ENCODE peak calls at places on chromosome 11, in nine cellular contexts. N is OCI-LY7, I is PC-3, M is neural progenitor cell, Q is GM23338, B is SK-N-SH, T is GM23248, K is HCT116, H is hepatocyte. D is an unnamed sample. For H4K20me1, the result is how much of the 10 kb centered on the place peaks cover.

GRCh38 chr11:83401506-83402225 is 115.5 kb upstream of the CCDC90B start:
- DNase-seq in H (no peak), K (no peak), I (no peak), B (no peak), M (no peak), Q (no peak), N (no peak), T (no peak), D (no peak)

GRCh38 chr11:45247433-45247832 is 38.7 kb downstream of the SYT13 start:
- DNase-seq in N (no peak), T (peak), M (no peak), H (no peak), B (peak), I (peak), K (no peak), Q (no peak), D (no peak)

GRCh38 chr11:29019960-29020683 is 911.9 kb downstream of the METTL15 start:
- DNase-seq in Q (peak), T (peak), H (peak), I (peak), N (no peak), B (no peak), K (peak), M (peak), D (no peak)

GRCh38 chr11:62716816-62717215 is 9.3 kb downstream of the GNG3 start:
- DNase-seq in M (no peak), H (no peak), B (no peak), K (no peak), T (no peak), I (no peak), N (no peak), Q (no peak), D (no peak)

GRCh38 chr11:70490208-70490607 is 91.9 kb downstream of the CTTN start:
- DNase-seq in I (no peak), H (no peak), Q (no peak), N (no peak), B (no peak), M (no peak), T (no peak), K (no peak), D (no peak)

GRCh38 chr11:106070606-106071005 is 6.5 kb downstream of the KBTBD3 start:
- DNase-seq in K (no peak), H (no peak), Q (no peak), B (no peak), T (no peak), I (no peak), N (no peak), M (no peak), D (no peak)

GRCh38 chr11:71183878-71184277 is 68.5 kb downstream of the SHANK2 start:
- DNase-seq in Q (no peak), N (no peak), H (no peak), T (no peak), M (no peak), B (no peak), I (no peak), K (no peak), D (no peak)

GRCh38 chr11:99199336-99199735 is 178.6 kb downstream of the CNTN5 start:
- DNase-seq in H (peak), B (no peak), T (no peak), M (no peak), K (no peak), I (no peak), Q (no peak), N (no peak), D (no peak)

GRCh38 chr11:61139391-61139790 is 21.8 kb downstream of the VPS37C start:
- DNase-seq in K (no peak), N (no peak), M (no peak), H (no peak), Q (no peak), B (no peak), T (no peak), I (no peak), D (no peak)

GRCh38 chr11:78884761-78885160 is 310.1 kb upstream of the NARS2 start:
- DNase-seq in T (no peak), Q (no peak), B (no peak), I (no peak), N (no peak), M (no peak), H (no peak), K (no peak), D (no peak)

GRCh38 chr11:94142308-94143277 is 14.0 kb downstream of the PANX1 start:
- DNase-seq in H (no peak), M (no peak), I (no peak), T (no peak), K (no peak), N (no peak), Q (no peak), B (no peak), D (no peak)

GRCh38 chr11:27228891-27229290 is 134.1 kb downstream of the CCDC34 start:
- DNase-seq in Q (no peak), H (no peak), K (no peak), I (no peak), N (no peak), B (no peak), M (no peak), T (no peak), D (no peak)

GRCh38 chr11:17547051-17547577 is at the start of gene OTOG:
- DNase-seq in M (peak), T (no peak), I (peak), H (no peak), B (peak), K (no peak), N (no peak), Q (peak), D (no peak)

GRCh38 chr11:128809128-128809527 is 58.0 kb downstream of the KCNJ1 start:
- DNase-seq in T (no peak), Q (no peak), N (no peak), B (no peak), K (no peak), I (no peak), H (no peak), M (no peak), D (no peak)

GRCh38 chr11:26137651-26138050 is 194.3 kb upstream of the ANO3 start:
- DNase-seq in N (no peak), T (peak), H (no peak), Q (no peak), M (no peak), B (no peak), K (no peak), I (no peak), D (no peak)

GRCh38 chr11:110777765-110778164 is 65.5 kb upstream of the ARHGAP20 start:
- DNase-seq in N (no peak), M (no peak), T (peak), Q (no peak), H (no peak), I (peak), B (no peak), K (no peak), D (no peak)

GRCh38 chr11:113077379-113077778 is 116.2 kb downstream of the NCAM1 start:
- DNase-seq in Q (no peak), T (no peak), K (no peak), I (no peak), B (no peak), M (no peak), H (no peak), N (no peak), D (no peak)

GRCh38 chr11:115390441-115390840 is 113.8 kb downstream of the CADM1 start:
- DNase-seq in Q (peak), B (no peak), M (no peak), T (no peak), N (peak), H (no peak), K (no peak), I (no peak), D (peak)

GRCh38 chr11:67099841-67100324 is 19.2 kb upstream of the KDM2A start:
- DNase-seq in Q (no peak), T (no peak), M (no peak), K (no peak), I (no peak), H (no peak), B (no peak), N (peak), D (peak)

GRCh38 chr11:78633516-78634310 is 59.0 kb upstream of the NARS2 start:
- DNase-seq in H (no peak), M (no peak), N (no peak), I (no peak), Q (no peak), B (no peak), K (no peak), T (no peak), D (no peak)

GRCh38 chr11:19646921-19647320 is 65.7 kb upstream of the NAV2 start:
- DNase-seq in K (no peak), M (no peak), H (no peak), T (peak), N (no peak), I (peak), Q (no peak), B (peak), D (no peak)

GRCh38 chr11:110990316-110990715 is 255.2 kb upstream of the POU2AF2 start:
- DNase-seq in N (no peak), K (no peak), B (no peak), H (no peak), M (no peak), Q (no peak), T (peak), I (no peak), D (no peak)

GRCh38 chr11:45087301-45087700 is 59.1 kb upstream of the PRDM11 start:
- DNase-seq in I (no peak), T (peak), N (peak), K (no peak), Q (no peak), B (no peak), M (no peak), H (no peak), D (no peak)

GRCh38 chr11:66291706-66292542 is at the start of gene TMEM151A:
- DNase-seq in M (peak), H (peak), Q (peak), B (peak), N (no peak), I (no peak), K (no peak), T (peak), D (no peak)

GRCh38 chr11:72642815-72643511 is 31.3 kb downstream of the PDE2A start:
- DNase-seq in Q (peak), T (peak), M (peak), N (peak), H (peak), K (peak), I (peak), B (peak), D (peak)

GRCh38 chr11:36452231-36452630 is 57.8 kb downstream of the TRAF6 start:
- DNase-seq in N (no peak), M (no peak), Q (no peak), I (no peak), T (peak), H (no peak), K (no peak), B (no peak), D (no peak)

GRCh38 chr11:66728760-66729385 is at the start of gene SPTBN2:
- DNase-seq in I (peak), M (peak), B (no peak), Q (peak), K (no peak), N (peak), T (peak), H (peak), D (no peak)

GRCh38 chr11:36478700-36479329 is 31.3 kb downstream of the TRAF6 start:
- DNase-seq in T (peak), I (peak), N (peak), M (peak), K (peak), Q (peak), H (peak), B (peak), D (peak)

GRCh38 chr11:112612283-112612849 is 348.9 kb upstream of the NCAM1 start:
- DNase-seq in T (no peak), N (no peak), Q (peak), H (no peak), K (peak), I (no peak), B (peak), M (peak), D (no peak)

GRCh38 chr11:126350811-126351210 is 4.7 kb upstream of the ST3GAL4 start:
- DNase-seq in H (no peak), Q (no peak), N (no peak), M (no peak), I (no peak), B (no peak), K (no peak), T (no peak), D (no peak)
- H3K4me2 ChIP-seq in H (no peak), Q (no peak), N (peak), M (no peak), I (no peak), B (no peak), K (no peak), T (no peak), D (no peak)

GRCh38 chr11:2446590-2447252 is 1.9 kb downstream of the KCNQ1 start:
- DNase-seq in Q (no peak), K (no peak), H (no peak), N (peak), T (no peak), M (no peak), I (no peak), B (peak), D (no peak)
- TF ChIP-seq EZH2phosphoT487 in Q (no peak), K (no peak), H (no peak), N (no peak), T (no peak), M (no peak), I (no peak), B (no peak), D (no peak)

GRCh38 chr11:104443387-104443786 is 279.4 kb upstream of the PDGFD start:
- DNase-seq in N (no peak), M (no peak), B (no peak), I (peak), Q (no peak), T (no peak), K (no peak), H (no peak), D (no peak)

DNA sequence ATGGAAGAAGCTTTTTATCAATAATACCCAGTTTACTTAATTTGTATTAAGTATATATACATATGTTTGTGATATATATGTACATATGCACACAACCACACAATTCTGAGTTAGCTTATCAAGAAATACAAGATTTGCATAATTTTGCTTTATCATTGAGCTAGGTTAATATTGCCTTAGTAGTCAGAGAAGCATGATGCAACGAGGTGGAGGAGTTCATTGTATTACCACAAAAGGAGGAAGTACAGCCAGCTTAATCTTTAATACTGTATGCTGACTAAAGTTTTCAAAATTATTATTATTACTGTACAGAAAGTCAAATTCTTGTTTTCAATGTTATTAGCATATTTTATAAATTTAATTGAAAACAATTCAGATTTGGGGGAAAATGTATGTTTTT is 278.4 kb upstream of the PDGFD start:
- DNase-seq in T (no peak), M (no peak), K (no peak), I (peak), Q (no peak), N (no peak), H (no peak), B (no peak), D (no peak)
- H4K20me1 ChIP-seq in T (under half), M (under half), K (under half), I (under half), Q (under half), N (under half), H (under half), B (under half), D (under half)

GRCh38 chr11:134905513-134905912 is 493.5 kb upstream of the B3GAT1 start:
- DNase-seq in Q (no peak), H (no peak), N (no peak), K (no peak), B (no peak), M (no peak), T (no peak), I (no peak), D (no peak)

GRCh38 chr11:134908583-134908982 is 496.5 kb upstream of the B3GAT1 start:
- DNase-seq in H (no peak), B (no peak), K (no peak), T (no peak), N (no peak), I (no peak), Q (no peak), M (no peak), D (no peak)

GRCh38 chr11:134907636-134908035 is 495.6 kb upstream of the B3GAT1 start:
- DNase-seq in M (no peak), N (no peak), Q (no peak), K (no peak), H (no peak), B (no peak), I (no peak), T (no peak), D (no peak)

GRCh38 chr11:134904103-134904502 is 492.1 kb upstream of the B3GAT1 start:
- DNase-seq in N (no peak), I (no peak), K (no peak), M (no peak), Q (no peak), H (no peak), T (no peak), B (no peak), D (no peak)

GRCh38 chr11:134905966-134906955 is 494.2 kb upstream of the B3GAT1 start:
- DNase-seq in B (no peak), T (no peak), H (no peak), Q (no peak), I (no peak), M (no peak), N (no peak), K (no peak), D (no peak)
- H3K4me2 ChIP-seq in B (no peak), T (no peak), H (no peak), Q (no peak), I (no peak), M (no peak), N (no peak), K (no peak), D (no peak)